ENCODE peak calls at places on chromosomes 12 and 14, in five cellular contexts. V is uterus, E is right lobe of liver, C is spleen, G is tibial nerve. J is an unnamed sample.

GRCh38 chr14:36747411-36748184 is 85.9 kb downstream of the PAX9 start:
- DNase-seq in E (no peak), V (no peak), G (no peak), C (no peak), J (no peak)

GRCh38 chr12:53174881-53175491 is 5.5 kb upstream of the ZNF740 start:
- DNase-seq in C (no peak), E (peak), V (no peak), G (no peak), J (no peak)

GRCh38 chr12:94954029-94954685 is 49.3 kb downstream of the NDUFA12 start:
- DNase-seq in C (no peak), E (no peak), V (no peak), G (no peak), J (no peak)

GRCh38 chr14:104927432-104927816 is 2.7 kb downstream of the PLD4 start:
- DNase-seq in C (peak), E (no peak), G (no peak), V (no peak), J (no peak)

GRCh38 chr12:12127304-12127703 is 56.6 kb downstream of the BCL2L14 start:
- DNase-seq in V (no peak), C (no peak), G (no peak), E (no peak), J (no peak)

GRCh38 chr14:55160989-55161388 is 30.4 kb downstream of the DLGAP5 start:
- DNase-seq in V (no peak), G (no peak), C (no peak), E (no peak), J (no peak)

GRCh38 chr12:59847127-59847526 is 251.3 kb downstream of the SLC16A7 start:
- DNase-seq in E (no peak), G (no peak), C (no peak), V (no peak), J (no peak)

GRCh38 chr12:111757361-111758119 is 9.2 kb upstream of the ALDH2 start:
- DNase-seq in V (no peak), E (peak), G (no peak), C (no peak), J (peak)

GRCh38 chr12:3175238-3175637 is 98.1 kb downstream of the TSPAN9 start:
- DNase-seq in V (no peak), C (no peak), G (no peak), E (no peak), J (no peak)

GRCh38 chr14:100041274-100041673 is 23.9 kb upstream of the EVL start:
- DNase-seq in C (no peak), G (no peak), E (no peak), V (no peak), J (no peak)

GRCh38 chr14:104247336-104248202 is 109.2 kb downstream of the KIF26A start:
- DNase-seq in E (no peak), G (no peak), C (peak), V (no peak), J (peak)

GRCh38 chr14:53956427-53957201 is at the start of gene BMP4:
- DNase-seq in C (peak), G (peak), E (peak), V (peak), J (peak)

GRCh38 chr12:28603801-28604200 is 413.5 kb downstream of the CCDC91 start:
- DNase-seq in E (no peak), V (no peak), C (no peak), G (no peak), J (no peak)

GRCh38 chr14:54207075-54207474 is 189.7 kb upstream of the CDKN3 start:
- DNase-seq in V (no peak), E (no peak), C (no peak), G (no peak), J (no peak)

GRCh38 chr12:6374028-6374780 is 1.2 kb downstream of the SCNN1A start:
- DNase-seq in E (no peak), G (no peak), V (no peak), C (peak), J (no peak)
- H3K4me3 ChIP-seq in E (no peak), G (no peak), V (no peak), C (no peak), J (no peak)

GRCh38 chr12:51217133-51217967 is 512 bp downstream of the POU6F1 start:
- DNase-seq in E (peak), C (peak), G (peak), V (peak), J (peak)
- TF ChIP-seq POLR2A in E (no peak), C (no peak), G (no peak), V (peak), J (no peak)

GRCh38 chr12:108525681-108526080 is 10.6 kb downstream of the FICD start:
- DNase-seq in C (no peak), G (no peak), V (no peak), E (no peak), J (no peak)
- TF ChIP-seq CTCF in C (no peak), G (no peak), V (no peak), E (no peak), J (no peak)

GRCh38 chr14:75282166-75282547 is 3.5 kb downstream of the FOS start:
- DNase-seq in C (no peak), E (no peak), V (no peak), G (no peak), J (no peak)

GRCh38 chr14:75281691-75282000 is 3.0 kb downstream of the FOS start:
- DNase-seq in V (no peak), E (no peak), G (no peak), C (no peak), J (no peak)

GRCh38 chr14:75279739-75280447 is 1.3 kb downstream of the FOS start:
- DNase-seq in C (peak), E (no peak), G (no peak), V (peak), J (no peak)

GRCh38 chr14:75280448-75280830 is 1.8 kb downstream of the FOS start:
- DNase-seq in G (no peak), E (no peak), V (no peak), C (peak), J (no peak)

DNA sequence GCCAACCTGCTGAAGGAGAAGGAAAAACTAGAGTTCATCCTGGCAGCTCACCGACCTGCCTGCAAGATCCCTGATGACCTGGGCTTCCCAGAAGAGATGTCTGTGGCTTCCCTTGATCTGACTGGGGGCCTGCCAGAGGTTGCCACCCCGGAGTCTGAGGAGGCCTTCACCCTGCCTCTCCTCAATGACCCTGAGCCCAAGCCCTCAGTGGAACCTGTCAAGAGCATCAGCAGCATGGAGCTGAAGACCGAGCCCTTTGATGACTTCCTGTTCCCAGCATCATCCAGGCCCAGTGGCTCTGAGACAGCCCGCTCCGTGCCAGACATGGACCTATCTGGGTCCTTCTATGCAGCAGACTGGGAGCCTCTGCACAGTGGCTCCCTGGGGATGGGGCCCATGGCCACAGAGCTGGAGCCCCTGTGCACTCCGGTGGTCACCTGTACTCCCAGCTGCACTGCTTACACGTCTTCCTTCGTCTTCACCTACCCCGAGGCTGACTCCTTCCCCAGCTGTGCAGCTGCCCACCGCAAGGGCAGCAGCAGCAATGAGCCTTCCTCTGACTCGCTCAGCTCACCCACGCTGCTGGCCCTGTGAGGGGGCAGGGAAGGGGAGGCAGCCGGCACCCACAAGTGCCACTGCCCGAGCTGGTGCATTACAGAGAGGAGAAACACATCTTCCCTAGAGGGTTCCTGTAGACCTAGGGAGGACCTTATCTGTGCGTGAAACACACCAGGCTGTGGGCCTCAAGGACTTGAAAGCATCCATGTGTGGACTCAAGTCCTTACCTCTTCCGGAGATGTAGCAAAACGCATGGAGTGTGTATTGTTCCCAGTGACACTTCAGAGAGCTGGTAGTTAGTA is 2.4 kb downstream of the FOS start:
- DNase-seq in E (no peak), V (no peak), G (peak), C (peak), J (no peak)
- H3K4me3 ChIP-seq in E (peak), V (no peak), G (peak), C (no peak), J (peak)